ENCODE peak calls at places on chromosomes 2 and 18, in five cellular contexts. One of them, this sample, is unnamed.

GRCh38 chr18:62060820-62061219 is 126.0 kb downstream of the PIGN start:
- DNase-seq in sigmoid colon: no peak
- DNase-seq in CD8-positive, alpha-beta T cell: no peak
- DNase-seq in HCT116: no peak
- DNase-seq in OCI-LY7: no peak
- DNase-seq in this sample: no peak

GRCh38 chr2:240932001-240932723 is 26.0 kb downstream of the CROCC2 start:
- DNase-seq in sigmoid colon: peak
- DNase-seq in CD8-positive, alpha-beta T cell: no peak
- DNase-seq in HCT116: no peak
- DNase-seq in OCI-LY7: no peak
- DNase-seq in this sample: no peak

GRCh38 chr18:58213931-58214431 is 170.0 kb downstream of the NEDD4L start:
- DNase-seq in sigmoid colon: no peak
- DNase-seq in CD8-positive, alpha-beta T cell: no peak
- DNase-seq in HCT116: no peak
- DNase-seq in OCI-LY7: no peak
- DNase-seq in this sample: no peak

GRCh38 chr2:132911726-132912724 is 242.0 kb upstream of the LYPD1 start:
- DNase-seq in sigmoid colon: no peak
- DNase-seq in CD8-positive, alpha-beta T cell: no peak
- DNase-seq in HCT116: no peak
- DNase-seq in OCI-LY7: no peak
- DNase-seq in this sample: no peak

GRCh38 chr2:170155022-170155722 is 22.8 kb upstream of the MYO3B start:
- DNase-seq in sigmoid colon: no peak
- DNase-seq in CD8-positive, alpha-beta T cell: no peak
- DNase-seq in HCT116: no peak
- DNase-seq in OCI-LY7: no peak
- DNase-seq in this sample: peak

GRCh38 chr2:15990151-15991101 is 50.1 kb downstream of the MYCN start:
- DNase-seq in sigmoid colon: no peak
- DNase-seq in CD8-positive, alpha-beta T cell: no peak
- DNase-seq in HCT116: no peak
- DNase-seq in OCI-LY7: no peak
- DNase-seq in this sample: no peak

GRCh38 chr18:80104364-80104779 is 4.7 kb upstream of the ADNP2 start:
- DNase-seq in sigmoid colon: no peak
- DNase-seq in CD8-positive, alpha-beta T cell: no peak
- DNase-seq in HCT116: no peak
- DNase-seq in OCI-LY7: no peak
- DNase-seq in this sample: no peak

GRCh38 chr2:58098254-58099096 is 51.9 kb downstream of the VRK2 start:
- DNase-seq in sigmoid colon: no peak
- DNase-seq in CD8-positive, alpha-beta T cell: no peak
- DNase-seq in HCT116: no peak
- DNase-seq in OCI-LY7: no peak
- DNase-seq in this sample: no peak

GRCh38 chr2:15675456-15676195 is 84.0 kb downstream of the DDX1 start:
- DNase-seq in sigmoid colon: no peak
- DNase-seq in CD8-positive, alpha-beta T cell: no peak
- DNase-seq in HCT116: no peak
- DNase-seq in OCI-LY7: no peak
- DNase-seq in this sample: no peak

GRCh38 chr2:207683438-207683837 is 28.0 kb upstream of the CCNYL1 start:
- DNase-seq in sigmoid colon: no peak
- DNase-seq in CD8-positive, alpha-beta T cell: no peak
- DNase-seq in HCT116: no peak
- DNase-seq in OCI-LY7: no peak
- DNase-seq in this sample: no peak

GRCh38 chr2:206354129-206354528 is 79.7 kb downstream of the ZDBF2 start:
- DNase-seq in sigmoid colon: no peak
- DNase-seq in CD8-positive, alpha-beta T cell: no peak
- DNase-seq in HCT116: no peak
- DNase-seq in OCI-LY7: peak
- DNase-seq in this sample: peak

GRCh38 chr2:233974530-233975071 is 57.4 kb downstream of the TRPM8 start:
- DNase-seq in sigmoid colon: no peak
- DNase-seq in CD8-positive, alpha-beta T cell: no peak
- DNase-seq in HCT116: peak
- DNase-seq in OCI-LY7: no peak
- DNase-seq in this sample: no peak

GRCh38 chr2:40584432-40584831 is 132.5 kb upstream of the SLC8A1 start:
- DNase-seq in sigmoid colon: no peak
- DNase-seq in CD8-positive, alpha-beta T cell: no peak
- DNase-seq in HCT116: no peak
- DNase-seq in OCI-LY7: no peak
- DNase-seq in this sample: no peak

GRCh38 chr2:152650768-152651371 is 66.4 kb downstream of the PRPF40A start:
- DNase-seq in sigmoid colon: no peak
- DNase-seq in CD8-positive, alpha-beta T cell: no peak
- DNase-seq in HCT116: no peak
- DNase-seq in OCI-LY7: no peak
- DNase-seq in this sample: no peak

GRCh38 chr2:238506669-238507068 is 79.9 kb downstream of the ASB1 start:
- DNase-seq in sigmoid colon: peak
- DNase-seq in CD8-positive, alpha-beta T cell: no peak
- DNase-seq in HCT116: no peak
- DNase-seq in OCI-LY7: no peak
- DNase-seq in this sample: no peak

GRCh38 chr2:14385043-14385442 is 247.5 kb upstream of the LRATD1 start:
- DNase-seq in sigmoid colon: no peak
- DNase-seq in CD8-positive, alpha-beta T cell: no peak
- DNase-seq in HCT116: no peak
- DNase-seq in OCI-LY7: no peak
- DNase-seq in this sample: peak

GRCh38 chr2:36708119-36708741 is 11.7 kb downstream of the VIT start:
- DNase-seq in sigmoid colon: no peak
- DNase-seq in CD8-positive, alpha-beta T cell: no peak
- DNase-seq in HCT116: peak
- DNase-seq in OCI-LY7: no peak
- DNase-seq in this sample: no peak

GRCh38 chr18:48923746-48924580 is 26.8 kb downstream of the SMAD7 start:
- DNase-seq in sigmoid colon: no peak
- DNase-seq in CD8-positive, alpha-beta T cell: peak
- DNase-seq in HCT116: no peak
- DNase-seq in OCI-LY7: no peak
- DNase-seq in this sample: peak

GRCh38 chr2:24683408-24683807 is 109.8 kb downstream of the PTRHD1 start:
- DNase-seq in sigmoid colon: no peak
- DNase-seq in CD8-positive, alpha-beta T cell: no peak
- DNase-seq in HCT116: no peak
- DNase-seq in OCI-LY7: no peak
- DNase-seq in this sample: no peak

GRCh38 chr18:58180738-58181353 is 136.8 kb downstream of the NEDD4L start:
- DNase-seq in sigmoid colon: no peak
- DNase-seq in CD8-positive, alpha-beta T cell: peak
- DNase-seq in HCT116: no peak
- DNase-seq in OCI-LY7: peak
- DNase-seq in this sample: peak

GRCh38 chr2:212646698-212647097 is 108.1 kb upstream of the ERBB4 start:
- DNase-seq in sigmoid colon: no peak
- DNase-seq in CD8-positive, alpha-beta T cell: no peak
- DNase-seq in HCT116: no peak
- DNase-seq in OCI-LY7: no peak
- DNase-seq in this sample: no peak

GRCh38 chr2:129908721-129909373 is 70.6 kb upstream of the RAB6C start:
- DNase-seq in sigmoid colon: no peak
- DNase-seq in CD8-positive, alpha-beta T cell: no peak
- DNase-seq in HCT116: no peak
- DNase-seq in OCI-LY7: no peak
- DNase-seq in this sample: no peak

GRCh38 chr2:128832946-128833560 is 514.4 kb upstream of the HS6ST1 start:
- DNase-seq in sigmoid colon: no peak
- DNase-seq in CD8-positive, alpha-beta T cell: no peak
- DNase-seq in HCT116: no peak
- DNase-seq in OCI-LY7: no peak
- DNase-seq in this sample: no peak

GRCh38 chr2:239002960-239003932 is 155.4 kb downstream of the TWIST2 start:
- DNase-seq in sigmoid colon: peak
- DNase-seq in CD8-positive, alpha-beta T cell: no peak
- DNase-seq in HCT116: no peak
- DNase-seq in OCI-LY7: no peak
- DNase-seq in this sample: no peak

GRCh38 chr18:53789376-53790247 is 434.9 kb downstream of the MBD2 start:
- DNase-seq in sigmoid colon: no peak
- DNase-seq in CD8-positive, alpha-beta T cell: no peak
- DNase-seq in HCT116: no peak
- DNase-seq in OCI-LY7: no peak
- DNase-seq in this sample: no peak

GRCh38 chr2:228227466-228227865 is 46.0 kb upstream of the SPHKAP start:
- DNase-seq in sigmoid colon: no peak
- DNase-seq in CD8-positive, alpha-beta T cell: no peak
- DNase-seq in HCT116: no peak
- DNase-seq in OCI-LY7: no peak
- DNase-seq in this sample: no peak

DNA sequence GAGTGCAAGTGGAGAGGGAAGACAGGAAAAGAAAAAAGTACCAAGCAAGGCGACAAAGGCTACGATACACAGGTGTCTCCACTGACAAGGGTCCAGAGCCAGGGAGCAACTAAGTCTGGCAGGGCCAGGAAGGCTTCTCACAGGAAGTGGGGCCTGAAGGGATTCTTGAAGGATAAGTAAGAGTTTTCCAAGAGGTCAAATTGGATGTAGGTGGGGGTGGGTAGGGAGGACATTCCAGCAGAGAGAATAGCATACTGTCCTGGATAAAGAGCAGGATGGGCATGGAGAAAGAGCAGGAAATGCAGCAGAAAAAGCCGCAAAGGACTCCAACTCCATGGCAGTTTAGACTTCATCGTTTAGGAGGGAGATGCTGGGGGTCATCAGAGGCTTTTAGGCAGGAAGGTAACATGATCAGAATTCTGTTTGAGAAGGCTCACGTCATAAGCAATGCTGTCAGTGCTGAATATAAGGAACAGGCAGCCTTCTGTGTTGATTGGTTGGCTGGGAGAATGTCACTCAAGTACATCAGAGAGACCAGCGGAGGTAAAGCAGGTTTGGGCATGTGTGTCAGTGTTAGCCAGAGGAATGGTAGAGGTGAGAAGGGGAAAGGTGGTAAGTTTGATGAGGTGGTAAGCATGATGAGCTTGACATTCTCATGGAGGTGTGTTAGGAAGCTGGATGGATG is 35.1 kb downstream of the ARHGAP25 start:
- DNase-seq in sigmoid colon: no peak
- DNase-seq in CD8-positive, alpha-beta T cell: peak
- DNase-seq in HCT116: no peak
- DNase-seq in OCI-LY7: no peak
- DNase-seq in this sample: no peak
- TF ChIP-seq CTCF in sigmoid colon: no peak
- TF ChIP-seq CTCF in CD8-positive, alpha-beta T cell: no peak
- TF ChIP-seq CTCF in HCT116: no peak
- TF ChIP-seq CTCF in OCI-LY7: no peak
- TF ChIP-seq CTCF in this sample: no peak

GRCh38 chr18:77054606-77055428 is 77.8 kb downstream of the MBP start:
- DNase-seq in sigmoid colon: peak
- DNase-seq in CD8-positive, alpha-beta T cell: peak
- DNase-seq in HCT116: no peak
- DNase-seq in OCI-LY7: peak
- DNase-seq in this sample: peak
- H3K4me3 ChIP-seq in sigmoid colon: no peak
- H3K4me3 ChIP-seq in CD8-positive, alpha-beta T cell: peak
- H3K4me3 ChIP-seq in HCT116: no peak
- H3K4me3 ChIP-seq in OCI-LY7: peak
- H3K4me3 ChIP-seq in this sample: peak

DNA sequence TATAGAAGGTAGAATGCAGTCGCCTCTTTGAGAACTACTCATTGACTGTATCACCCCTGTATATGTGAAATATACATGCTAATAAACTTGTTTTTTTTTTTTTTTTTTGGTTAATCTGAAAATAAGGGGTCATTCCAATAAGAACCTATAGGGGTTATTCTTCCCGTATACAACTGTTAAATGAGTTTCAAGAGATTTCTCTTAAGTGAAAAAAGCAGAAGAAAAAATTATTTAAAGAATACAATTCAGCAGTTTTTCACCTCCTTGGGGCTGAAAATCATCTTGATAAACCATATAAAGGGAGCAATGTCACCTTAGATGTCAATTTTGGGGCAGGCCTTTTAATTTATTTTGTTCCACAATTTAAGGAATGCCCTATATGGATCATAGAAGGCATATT is 66.5 kb downstream of the SEPTIN10 start:
- DNase-seq in sigmoid colon: no peak
- DNase-seq in CD8-positive, alpha-beta T cell: no peak
- DNase-seq in HCT116: no peak
- DNase-seq in OCI-LY7: no peak
- DNase-seq in this sample: no peak
- TF ChIP-seq CTCF in sigmoid colon: no peak
- TF ChIP-seq CTCF in CD8-positive, alpha-beta T cell: no peak
- TF ChIP-seq CTCF in HCT116: no peak
- TF ChIP-seq CTCF in OCI-LY7: no peak
- TF ChIP-seq CTCF in this sample: no peak

DNA sequence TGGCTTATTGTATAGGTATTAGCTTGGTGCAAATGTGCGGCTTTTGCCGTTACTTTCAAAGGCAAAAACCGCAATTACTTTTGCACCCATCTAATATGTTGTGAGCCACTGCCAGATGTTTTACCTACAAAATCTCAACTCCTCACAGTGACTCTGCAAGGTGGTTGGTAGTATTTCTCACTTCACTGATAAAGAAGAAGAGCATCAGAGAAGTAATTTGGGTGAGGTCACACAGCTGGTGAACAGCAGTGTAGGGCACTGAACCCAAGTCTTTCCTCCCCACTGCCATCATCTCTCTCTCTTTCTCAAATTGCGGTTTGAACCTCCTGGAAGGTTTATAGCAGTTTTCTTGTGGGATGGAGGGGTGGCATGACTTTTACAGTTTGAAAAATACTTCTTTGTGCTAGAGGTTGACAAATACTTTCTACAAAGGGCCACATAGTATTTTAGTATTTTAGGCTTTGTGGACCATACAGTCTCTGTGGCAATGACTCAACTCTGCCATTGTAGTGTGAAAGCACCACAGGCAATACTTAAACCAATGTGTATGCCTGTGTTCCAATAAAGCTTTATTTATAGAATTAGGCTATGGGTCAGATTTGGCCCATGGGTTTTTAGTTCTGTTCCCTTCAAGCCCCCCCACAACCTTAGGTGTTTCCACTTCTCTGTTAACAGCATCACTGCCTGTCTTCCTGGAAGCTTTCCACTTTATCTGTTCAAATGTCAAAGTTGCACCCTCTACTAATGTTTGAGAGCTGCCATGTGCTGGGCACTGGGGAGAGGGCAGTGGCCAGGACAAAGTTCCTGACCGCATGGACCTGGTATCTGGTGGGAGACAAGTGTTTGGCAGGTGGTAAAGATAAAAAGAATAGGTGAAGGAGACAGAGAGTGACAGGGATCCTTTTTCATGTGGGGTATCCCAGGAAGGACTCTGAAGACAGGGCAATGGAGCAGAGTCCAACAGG is 30.1 kb downstream of the FHOD3 start:
- DNase-seq in sigmoid colon: no peak
- DNase-seq in CD8-positive, alpha-beta T cell: no peak
- DNase-seq in HCT116: no peak
- DNase-seq in OCI-LY7: no peak
- DNase-seq in this sample: peak
- H3K4me3 ChIP-seq in sigmoid colon: no peak
- H3K4me3 ChIP-seq in CD8-positive, alpha-beta T cell: no peak
- H3K4me3 ChIP-seq in HCT116: no peak
- H3K4me3 ChIP-seq in OCI-LY7: no peak
- H3K4me3 ChIP-seq in this sample: no peak

This sample was measured in GM12865.